ENCODE peak calls at places on chromosome 7, in five cellular contexts. D, B, W, E and F are unnamed samples.

GRCh38 chr7:896346-897075 is 20.2 kb downstream of the GET4 start:
- DNase-seq in B (no peak), E (no peak), W (no peak), D (no peak), F (no peak)

GRCh38 chr7:24979470-24979862 is 512 bp downstream of the OSBPL3 start:
- DNase-seq in D (no peak), E (no peak), W (peak), B (peak), F (no peak)

GRCh38 chr7:17369686-17370426 is 71.4 kb downstream of the AHR start:
- DNase-seq in D (peak), W (no peak), B (no peak), E (no peak), F (no peak)

GRCh38 chr7:13800694-13801448 is 188.6 kb downstream of the ETV1 start:
- DNase-seq in E (no peak), B (no peak), D (peak), W (no peak), F (no peak)

GRCh38 chr7:158123753-158124152 is 463.9 kb downstream of the PTPRN2 start:
- DNase-seq in D (no peak), B (no peak), W (no peak), E (no peak), F (peak)

GRCh38 chr7:97512441-97513207 is 219.3 kb upstream of the TAC1 start:
- DNase-seq in B (no peak), D (no peak), E (no peak), W (no peak), F (no peak)

GRCh38 chr7:112510032-112510742 is 29.4 kb downstream of the LSMEM1 start:
- DNase-seq in D (peak), B (no peak), E (no peak), W (peak), F (no peak)

GRCh38 chr7:96311967-96312366 is 9.9 kb downstream of the SLC25A13 start:
- DNase-seq in W (no peak), D (peak), E (no peak), B (no peak), F (no peak)

GRCh38 chr7:94109556-94109955 is 105.4 kb upstream of the BET1 start:
- DNase-seq in E (no peak), D (no peak), B (no peak), W (no peak), F (no peak)

GRCh38 chr7:20076835-20077234 is 140.3 kb downstream of the MACC1 start:
- DNase-seq in D (no peak), W (no peak), E (no peak), B (no peak), F (no peak)